ENCODE peak calls at places on chromosomes 13 and 19, in four cellular contexts. K, A, C and H are unnamed samples.

GRCh38 chr13:49584771-49585182 is 581 bp downstream of the RCBTB1 start:
- DNase-seq in A (no peak), C (no peak), K (peak; percentile 26), H (no peak)

GRCh38 chr19:38452430-38453366 is 19.2 kb downstream of the RYR1 start:
- DNase-seq in C (no peak), K (peak; percentile 72), A (peak; percentile 3), H (no peak)

GRCh38 chr13:38759390-38759789 is 72.5 kb downstream of the FREM2 start:
- DNase-seq in A (no peak), K (no peak), C (no peak), H (no peak)

GRCh38 chr13:26025196-26025595 is 26.6 kb downstream of the SHISA2 start:
- DNase-seq in C (no peak), A (peak; percentile 30), K (no peak), H (no peak)

GRCh38 chr19:4584670-4585460 is 25.4 kb upstream of the SEMA6B start:
- DNase-seq in C (no peak), K (peak; percentile 91), A (no peak), H (no peak)

GRCh38 chr13:51811920-51812328 is 8.0 kb upstream of the DHRS12 start:
- DNase-seq in K (no peak), C (no peak), A (no peak), H (peak; percentile 46)

GRCh38 chr13:27621116-27621365 is 651 bp upstream of the POLR1D start:
- DNase-seq in K (no peak), A (no peak), C (no peak), H (no peak)

GRCh38 chr19:2129486-2129885 is 21.9 kb downstream of the AP3D1 start:
- DNase-seq in A (no peak), C (no peak), K (no peak), H (no peak)

GRCh38 chr19:50352242-50352641 is 13.2 kb downstream of the NAPSA start:
- DNase-seq in A (no peak), C (peak; percentile 25), K (no peak), H (no peak)

GRCh38 chr13:78022164-78022877 is 103.7 kb upstream of the EDNRB start:
- DNase-seq in C (no peak), K (no peak), A (no peak), H (peak; percentile 45)

GRCh38 chr13:90800082-90800746 is 547.3 kb upstream of the MIR17HG start:
- DNase-seq in C (peak; percentile 78), K (no peak), A (no peak), H (peak; percentile 74)

GRCh38 chr19:2167896-2168618 is 4.3 kb downstream of the DOT1L start:
- DNase-seq in C (peak; percentile 85), K (no peak), A (peak; percentile 61), H (peak; percentile 83)

GRCh38 chr13:111153977-111154332 is 38.8 kb downstream of the ARHGEF7 start:
- DNase-seq in K (no peak), C (peak; percentile 88), A (no peak), H (peak; percentile 79)

GRCh38 chr13:111045170-111045569 is 69.9 kb upstream of the ARHGEF7 start:
- DNase-seq in C (no peak), K (no peak), A (no peak), H (no peak)

GRCh38 chr19:4567584-4568071 is 8.1 kb upstream of the SEMA6B start:
- DNase-seq in K (peak; percentile 71), C (peak; percentile 87), A (peak; percentile 50), H (no peak)

GRCh38 chr19:10580979-10581631 is 6.0 kb downstream of the AP1M2 start:
- DNase-seq in C (peak; percentile 95), A (peak; percentile 95), K (peak; percentile 97), H (peak; percentile 92)

GRCh38 chr19:16873603-16874002 is 15.2 kb upstream of the F2RL3 start:
- DNase-seq in C (no peak), K (no peak), A (no peak), H (no peak)

GRCh38 chr19:16874250-16874977 is 14.4 kb upstream of the F2RL3 start:
- DNase-seq in C (no peak), K (no peak), A (no peak), H (no peak)

GRCh38 chr19:16871870-16872269 is 16.9 kb upstream of the F2RL3 start:
- DNase-seq in A (no peak), K (no peak), C (no peak), H (no peak)

GRCh38 chr19:16875584-16876555 is 12.9 kb upstream of the F2RL3 start:
- DNase-seq in A (no peak), C (no peak), K (no peak), H (no peak)

DNA sequence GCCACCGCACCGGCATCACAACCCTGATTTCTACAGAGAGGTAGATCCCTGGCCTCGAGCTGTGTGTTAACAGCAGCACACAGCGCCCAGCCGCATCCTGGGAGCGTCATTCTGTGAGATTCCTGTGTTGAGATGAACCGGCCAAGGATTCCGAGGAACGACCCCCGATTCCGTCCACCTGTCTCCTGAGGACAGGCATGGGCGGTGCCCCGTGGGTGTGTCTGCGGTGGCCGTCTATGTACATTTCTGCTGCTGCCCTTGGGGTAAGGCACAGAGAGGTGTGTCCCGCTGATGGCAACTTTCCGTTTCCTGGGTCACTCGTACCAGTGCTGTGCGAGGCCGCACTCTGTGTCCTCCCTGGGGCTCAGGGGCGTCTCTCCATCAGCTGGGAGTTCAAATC is 16.1 kb upstream of the F2RL3 start:
- DNase-seq in A (no peak), C (no peak), K (no peak), H (no peak)
- H3K36me3 ChIP-seq in A (peaks cover 18% of the 10 kb centered on the region), C (no peaks in the 10 kb centered on the region), K (no peaks in the 10 kb centered on the region), H (peaks cover 82% of the 10 kb centered on the region)

GRCh38 chr13:57632276-57633140 is 964 bp downstream of the PCDH17 start:
- DNase-seq in C (peak; percentile 78), K (peak; percentile 57), A (peak; percentile 53), H (peak; percentile 20)
- H3K4me3 ChIP-seq in C (peak overlapping the region; percentile 47), K (peak overlapping the region; percentile 82), A (peak overlapping the region; percentile 71), H (peak overlapping the region; percentile 57)

GRCh38 chr13:109644069-109644750 is 142.2 kb downstream of the IRS2 start:
- DNase-seq in K (no peak), A (no peak), C (no peak), H (no peak)
- H3K9me3 ChIP-seq in K (no peaks in the 10 kb centered on the region), A (no peaks in the 10 kb centered on the region), C (peaks cover 11% of the 10 kb centered on the region), H (peaks cover 18% of the 10 kb centered on the region)

GRCh38 chr13:48175200-48175599 is 57.8 kb upstream of the ITM2B start:
- DNase-seq in K (no peak), C (no peak), A (no peak), H (no peak)

GRCh38 chr13:48178126-48178525 is 54.9 kb upstream of the ITM2B start:
- DNase-seq in C (no peak), A (no peak), K (no peak), H (no peak)

GRCh38 chr13:48181482-48182145 is 51.4 kb upstream of the ITM2B start:
- DNase-seq in C (no peak), A (no peak), K (no peak), H (no peak)

DNA sequence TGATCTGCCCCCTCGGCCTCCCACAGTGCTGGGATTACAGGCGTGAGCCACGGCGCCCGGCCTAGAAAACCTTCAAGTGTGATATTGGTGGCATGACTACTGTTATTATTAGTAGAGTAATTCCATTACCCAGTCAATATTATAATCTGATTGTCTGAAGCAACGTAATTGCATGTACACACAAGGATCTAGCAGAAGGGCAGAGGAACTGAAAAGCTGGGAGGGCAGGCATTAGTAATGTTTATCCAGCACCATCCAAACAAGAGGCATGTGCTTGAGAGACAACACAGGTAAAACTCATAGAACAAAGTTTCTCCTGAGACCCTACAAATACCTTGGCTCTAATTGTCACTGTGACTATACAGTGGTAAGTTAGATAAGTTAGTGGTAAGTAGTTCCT is 56.2 kb upstream of the ITM2B start:
- DNase-seq in K (no peak), A (no peak), C (no peak), H (no peak)
- H3K36me3 ChIP-seq in K (no peaks in the 10 kb centered on the region), A (no peaks in the 10 kb centered on the region), C (no peaks in the 10 kb centered on the region), H (no peaks in the 10 kb centered on the region)

GRCh38 chr13:33690321-33690720 is 127.6 kb upstream of the RFC3 start:
- DNase-seq in A (no peak), C (no peak), K (no peak), H (no peak)

GRCh38 chr13:33696530-33696929 is 121.4 kb upstream of the RFC3 start:
- DNase-seq in K (no peak), C (no peak), A (no peak), H (no peak)

GRCh38 chr13:33694546-33694945 is 123.4 kb upstream of the RFC3 start:
- DNase-seq in K (no peak), A (no peak), C (no peak), H (no peak)

GRCh38 chr13:33692531-33692930 is 125.4 kb upstream of the RFC3 start:
- DNase-seq in C (no peak), K (no peak), A (no peak), H (no peak)

GRCh38 chr13:33691980-33692379 is 126.0 kb upstream of the RFC3 start:
- DNase-seq in K (no peak), A (no peak), C (no peak), H (no peak)
- H3K4me3 ChIP-seq in K (no peak overlapping the region), A (no peak overlapping the region), C (no peak overlapping the region), H (no peak overlapping the region)

DNA sequence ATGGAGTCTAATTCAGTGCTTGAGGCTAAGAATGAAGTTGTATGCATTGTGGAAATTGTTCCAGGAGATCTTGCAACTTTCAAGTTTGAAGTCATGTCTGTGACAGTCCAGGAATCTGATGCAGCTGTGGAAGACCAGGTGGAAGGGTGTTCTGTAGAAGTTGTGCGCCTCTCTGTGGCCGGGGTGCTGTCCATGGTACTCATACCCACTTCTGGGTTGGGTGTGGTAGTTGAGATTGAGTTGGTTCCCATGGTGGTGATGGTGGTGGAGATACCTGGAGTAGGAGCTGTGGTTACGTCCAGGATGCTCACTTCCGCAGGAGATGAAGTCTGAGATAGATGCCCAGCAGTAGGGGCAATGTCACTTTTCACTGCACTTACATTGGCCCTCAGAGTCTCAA is 44.3 kb downstream of the MUC16 start:
- DNase-seq in K (no peak), C (no peak), A (no peak), H (no peak)
- H3K9me3 ChIP-seq in K (peaks cover 4% of the 10 kb centered on the region), C (peaks cover 3% of the 10 kb centered on the region), A (no peaks in the 10 kb centered on the region), H (no peaks in the 10 kb centered on the region)

DNA sequence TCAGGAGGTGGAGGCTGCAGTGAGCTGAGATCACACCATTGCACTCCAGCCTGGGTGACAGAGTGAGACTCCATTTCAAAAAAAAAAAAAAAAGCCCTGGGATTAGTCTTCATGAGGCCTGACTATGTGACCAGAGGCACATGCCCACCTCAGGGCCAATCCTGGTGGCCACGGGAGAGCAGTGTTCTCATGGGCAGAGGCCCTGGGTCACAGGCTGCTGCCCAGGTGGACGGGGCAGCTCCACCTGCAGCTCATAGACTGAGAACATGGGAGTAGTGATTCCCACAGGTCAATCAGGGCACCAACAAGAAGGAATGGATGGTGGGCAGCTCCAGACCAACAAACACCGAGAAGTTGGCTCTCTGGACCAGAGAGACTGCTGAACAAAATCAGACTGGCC is 26.1 kb upstream of the PEPD start:
- DNase-seq in C (peak; percentile 52), A (no peak), K (no peak), H (no peak)
- H3K36me3 ChIP-seq in C (no peaks in the 10 kb centered on the region), A (no peaks in the 10 kb centered on the region), K (no peaks in the 10 kb centered on the region), H (no peaks in the 10 kb centered on the region)